ENCODE peak calls at places on chromosome 21, in seven cellular contexts. G is substantia nigra, S is NCI-H2081, L is ELR, V is fibroblast of pulmonary artery, N is HTR-8/SVneo, C is posterior cingulate gyrus. Q is an unnamed sample.

GRCh38 chr21:15848632-15849031 is 118.8 kb downstream of the USP25 start:
- DNase-seq in S (no peak), G (no peak), C (no peak), L (peak), V (peak), N (peak), Q (no peak)

GRCh38 chr21:43634618-43635017 is 24.7 kb downstream of the HSF2BP start:
- DNase-seq in C (no peak), V (peak), S (no peak), G (no peak), N (no peak), L (peak), Q (no peak)

GRCh38 chr21:26743524-26743923 is 101.7 kb downstream of the ADAMTS1 start:
- DNase-seq in V (no peak), C (peak), S (no peak), L (no peak), N (no peak), G (peak), Q (peak)

GRCh38 chr21:31236528-31236927 is 107.5 kb downstream of the TIAM1 start:
- DNase-seq in V (no peak), C (no peak), G (no peak), L (peak), S (no peak), N (no peak), Q (no peak)

GRCh38 chr21:45326834-45327457 is 39.3 kb upstream of the POFUT2 start:
- DNase-seq in L (no peak), V (no peak), C (no peak), S (no peak), G (no peak), N (no peak), Q (no peak)

GRCh38 chr21:43984905-43985689 is 27.0 kb upstream of the TRAPPC10 start:
- DNase-seq in L (peak), N (no peak), S (no peak), C (no peak), G (no peak), V (no peak), Q (no peak)

GRCh38 chr21:46379105-46379504 is 55.1 kb downstream of the PCNT start:
- DNase-seq in G (no peak), C (no peak), N (no peak), V (no peak), S (no peak), L (no peak), Q (no peak)

GRCh38 chr21:41783476-41784150 is 16.8 kb upstream of the RIPK4 start:
- DNase-seq in S (peak), N (peak), L (peak), G (no peak), C (no peak), V (no peak), Q (no peak)

GRCh38 chr21:39010629-39011404 is 172.4 kb downstream of the PSMG1 start:
- DNase-seq in S (no peak), V (no peak), N (no peak), G (no peak), L (no peak), C (no peak), Q (no peak)

GRCh38 chr21:28283652-28284490 is 708.8 kb downstream of the LTN1 start:
- DNase-seq in N (peak), S (peak), L (peak), C (no peak), G (no peak), V (peak), Q (no peak)

GRCh38 chr21:16605588-16605987 is 875.8 kb downstream of the USP25 start:
- DNase-seq in V (peak), L (no peak), S (no peak), G (no peak), C (no peak), N (no peak), Q (no peak)

GRCh38 chr21:41802684-41803083 is 35.8 kb upstream of the RIPK4 start:
- DNase-seq in C (peak), N (no peak), S (no peak), G (peak), L (no peak), V (no peak), Q (peak)

GRCh38 chr21:31526040-31526439 is 133.5 kb upstream of the SOD1 start:
- DNase-seq in S (no peak), G (no peak), L (peak), N (peak), V (no peak), C (no peak), Q (no peak)

GRCh38 chr21:17644186-17644585 is 31.5 kb upstream of the BTG3 start:
- DNase-seq in G (no peak), V (no peak), S (no peak), N (no peak), L (no peak), C (no peak), Q (no peak)

GRCh38 chr21:36472377-36472776 is 7.5 kb downstream of the CLDN14 start:
- DNase-seq in C (no peak), N (no peak), S (no peak), G (no peak), L (no peak), V (no peak), Q (no peak)